ENCODE peak calls at places on chromosomes 4 and X, in six cellular contexts. I is lower lobe of right lung; X is heart left ventricle; E is HepG2; O is CD8-positive, alpha-beta T cell; Y is GM23338. D is an unnamed sample. For H3K4me1 and H3K27me3, the result is how much of the 10 kb centered on the place peaks cover.

GRCh38 chr4:99816611-99817309 is at the start of gene DAPP1:
- ATAC-seq in O (peak), X (no peak), E (no peak), I (peak), Y (no peak), D (peak)

GRCh38 chr4:98430708-98431403 is 169.7 kb downstream of the RAP1GDS1 start:
- ATAC-seq in O (no peak), X (no peak), E (no peak), I (peak), Y (no peak), D (no peak)

GRCh38 chr4:6035786-6036185 is 17.6 kb upstream of the C4orf50 start:
- ATAC-seq in I (no peak), Y (peak), X (no peak), E (no peak), O (no peak), D (no peak)

GRCh38 chr4:20512053-20512810 is 188.0 kb upstream of the PACRGL start:
- ATAC-seq in E (no peak), I (no peak), X (no peak), O (no peak), Y (no peak), D (no peak)

GRCh38 chrX:7852166-7852565 is 9.2 kb downstream of the VCX start:
- ATAC-seq in E (no peak), O (no peak), Y (peak), X (no peak), I (no peak), D (no peak)

GRCh38 chr4:169952236-169953088 is 73.7 kb downstream of the MFAP3L start:
- ATAC-seq in O (no peak), Y (no peak), E (no peak), X (no peak), I (peak), D (no peak)

GRCh38 chr4:182872886-182873285 is 44.3 kb downstream of the DCTD start:
- ATAC-seq in I (no peak), X (no peak), E (no peak), O (no peak), Y (no peak), D (no peak)

GRCh38 chr4:176048631-176049030 is 17.0 kb upstream of the WDR17 start:
- ATAC-seq in I (no peak), E (no peak), X (no peak), Y (no peak), O (no peak), D (no peak)

GRCh38 chrX:133951098-133951497 is 34.3 kb downstream of the GPC3 start:
- ATAC-seq in X (no peak), E (peak), Y (no peak), I (no peak), O (no peak), D (no peak)

GRCh38 chr4:168628251-168628650 is 131.4 kb downstream of the PALLD start:
- ATAC-seq in E (no peak), Y (no peak), I (no peak), X (no peak), O (no peak), D (no peak)

GRCh38 chrX:8832582-8833378 is 31.6 kb upstream of the FAM9A start:
- ATAC-seq in I (no peak), X (no peak), E (no peak), Y (no peak), O (no peak), D (no peak)

GRCh38 chrX:154123241-154124219 is 20.5 kb upstream of the OPN1LW start:
- ATAC-seq in E (peak), Y (no peak), X (peak), I (peak), O (peak), D (no peak)

GRCh38 chrX:123835661-123836371 is 24.0 kb upstream of the XIAP start:
- ATAC-seq in Y (no peak), O (no peak), X (no peak), E (no peak), I (no peak), D (no peak)

GRCh38 chrX:118724775-118725174 is 2.6 kb upstream of the IL13RA1 start:
- ATAC-seq in O (no peak), Y (no peak), X (no peak), E (no peak), I (no peak), D (no peak)

GRCh38 chr4:61583696-61584095 is 383.6 kb downstream of the ADGRL3 start:
- ATAC-seq in X (no peak), I (no peak), E (no peak), Y (no peak), O (no peak), D (no peak)

GRCh38 chr4:185708348-185708747 is 103.6 kb downstream of the SORBS2 start:
- ATAC-seq in O (no peak), E (no peak), I (no peak), Y (no peak), X (no peak), D (peak)

GRCh38 chr4:118950224-118950623 is 61.6 kb downstream of the SYNPO2 start:
- ATAC-seq in O (no peak), E (no peak), X (no peak), Y (peak), I (no peak), D (no peak)

GRCh38 chr4:16264798-16265197 is 38.5 kb upstream of the TAPT1 start:
- ATAC-seq in I (peak), X (peak), E (peak), Y (no peak), O (no peak), D (no peak)

GRCh38 chrX:150450519-150451177 is 87.5 kb downstream of the MAMLD1 start:
- ATAC-seq in X (no peak), E (no peak), O (no peak), I (no peak), Y (no peak), D (no peak)

GRCh38 chr4:15420642-15421041 is 7.2 kb upstream of the C1QTNF7 start:
- ATAC-seq in X (no peak), I (no peak), Y (peak), E (no peak), O (no peak), D (peak)

GRCh38 chrX:152932598-152933175 is 34.8 kb downstream of the ZNF185 start:
- ATAC-seq in I (peak), O (no peak), X (no peak), Y (no peak), E (no peak), D (no peak)

GRCh38 chr4:184416913-184417734 is 57.2 kb downstream of the IRF2 start:
- ATAC-seq in O (peak), I (peak), E (no peak), Y (no peak), X (no peak), D (peak)

GRCh38 chr4:1928356-1929235 is 57.4 kb downstream of the NSD2 start:
- ATAC-seq in Y (no peak), O (peak), X (no peak), I (peak), E (no peak), D (no peak)

GRCh38 chrX:131729295-131729694 is 185.4 kb downstream of the OR13H1 start:
- ATAC-seq in I (peak), O (no peak), E (no peak), Y (no peak), X (no peak), D (peak)

GRCh38 chr4:25002679-25003078 is 28.1 kb downstream of the LGI2 start:
- ATAC-seq in I (no peak), Y (no peak), O (no peak), X (no peak), E (no peak), D (peak)

GRCh38 chrX:103656623-103657022 is 27.8 kb downstream of the TCEAL1 start:
- ATAC-seq in X (no peak), I (no peak), E (no peak), Y (no peak), O (no peak), D (no peak)

GRCh38 chrX:120290107-120290506 is 21.2 kb downstream of the TMEM255A start:
- ATAC-seq in Y (no peak), O (no peak), I (no peak), E (no peak), X (no peak), D (no peak)

GRCh38 chr4:26343041-26343403 is 22.2 kb downstream of the RBPJ start:
- ATAC-seq in Y (no peak), O (no peak), I (no peak), X (no peak), E (no peak), D (no peak)

GRCh38 chr4:10643600-10644425 is 40.8 kb downstream of the CLNK start:
- ATAC-seq in E (no peak), Y (no peak), I (no peak), O (no peak), X (no peak), D (no peak)

GRCh38 chrX:155086202-155086840 is 15.0 kb downstream of the BRCC3 start:
- ATAC-seq in I (no peak), E (peak), O (peak), Y (peak), X (no peak), D (no peak)

GRCh38 chrX:41470706-41471105 is 23.6 kb downstream of the NYX start:
- ATAC-seq in E (no peak), I (no peak), Y (no peak), O (no peak), X (no peak), D (no peak)

GRCh38 chr4:2942037-2942531 is 21.1 kb downstream of the NOP14 start:
- ATAC-seq in X (no peak), E (no peak), Y (peak), O (peak), I (no peak), D (no peak)

GRCh38 chr4:109574443-109574850 is 14.4 kb downstream of the MCUB start:
- ATAC-seq in O (peak), I (peak), E (peak), X (no peak), Y (peak), D (no peak)

GRCh38 chrX:36963852-36964251 is 44.3 kb upstream of the FAM47C start:
- ATAC-seq in O (no peak), E (no peak), I (no peak), X (no peak), Y (no peak), D (no peak)

GRCh38 chrX:36957425-36958328 is 50.5 kb upstream of the FAM47C start:
- ATAC-seq in O (no peak), X (no peak), I (peak), E (no peak), Y (peak), D (peak)

GRCh38 chrX:36963069-36963808 is 44.9 kb upstream of the FAM47C start:
- ATAC-seq in Y (peak), E (no peak), X (no peak), I (peak), O (no peak), D (no peak)

DNA sequence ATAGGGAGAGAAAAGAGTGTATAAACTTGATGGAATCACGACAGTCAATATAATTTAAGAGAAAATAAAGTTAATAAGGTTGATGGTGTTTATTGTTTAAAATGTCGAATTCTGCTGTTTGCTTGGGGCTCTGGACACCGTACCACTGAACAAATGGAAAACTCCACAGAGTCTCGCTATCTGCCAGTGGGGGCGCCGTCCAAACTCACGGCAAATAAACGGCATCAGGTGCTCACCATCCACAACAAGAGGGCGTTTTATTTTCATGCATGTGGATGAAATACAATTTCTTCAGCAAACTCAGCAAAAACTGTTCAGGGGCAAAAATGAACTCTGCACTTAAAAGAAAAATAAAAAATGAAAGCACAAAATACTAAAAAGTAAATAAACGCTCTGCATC is 46.6 kb upstream of the FAM47C start:
- ATAC-seq in X (no peak), I (no peak), Y (no peak), E (peak), O (no peak), D (no peak)
- TF ChIP-seq CTCF in X (no peak), I (no peak), Y (peak), E (peak), O (no peak), D (no peak)

GRCh38 chrX:10045327-10046000 is 78.3 kb downstream of the CLDN34 start:
- ATAC-seq in E (no peak), I (no peak), O (no peak), Y (no peak), X (peak), D (peak)

GRCh38 chrX:10041383-10041782 is 74.2 kb downstream of the CLDN34 start:
- ATAC-seq in O (no peak), X (no peak), Y (peak), I (peak), E (no peak), D (no peak)

GRCh38 chrX:10043386-10043785 is 76.2 kb downstream of the CLDN34 start:
- ATAC-seq in Y (no peak), X (no peak), E (no peak), I (no peak), O (no peak), D (no peak)

GRCh38 chrX:10042055-10042454 is 74.9 kb downstream of the CLDN34 start:
- ATAC-seq in E (no peak), X (no peak), O (no peak), Y (no peak), I (no peak), D (no peak)

GRCh38 chrX:10044021-10044420 is 76.9 kb downstream of the CLDN34 start:
- ATAC-seq in O (no peak), Y (no peak), X (no peak), I (no peak), E (no peak), D (no peak)
- H3K4me1 ChIP-seq in O (under half), Y (under half), X (under half), I (under half), E (under half), D (under half)

GRCh38 chr4:40582413-40582812 is 47.3 kb downstream of the RBM47 start:
- ATAC-seq in E (no peak), Y (no peak), O (no peak), X (no peak), I (no peak), D (no peak)
- H3K27me3 ChIP-seq in E (under half), Y (under half), O (under half), X (under half), I (under half), D (under half)

GRCh38 chrX:30597258-30598012 is 19.9 kb upstream of the TASL start:
- ATAC-seq in O (no peak), I (peak), Y (no peak), X (no peak), E (no peak), D (no peak)

GRCh38 chrX:30590368-30590767 is 12.8 kb upstream of the TASL start:
- ATAC-seq in I (peak), X (no peak), E (no peak), O (no peak), Y (no peak), D (no peak)

GRCh38 chrX:30589146-30589888 is 11.8 kb upstream of the TASL start:
- ATAC-seq in E (no peak), X (no peak), O (no peak), I (no peak), Y (no peak), D (no peak)

GRCh38 chrX:30592846-30593245 is 15.3 kb upstream of the TASL start:
- ATAC-seq in I (peak), O (no peak), X (no peak), E (no peak), Y (no peak), D (no peak)

DNA sequence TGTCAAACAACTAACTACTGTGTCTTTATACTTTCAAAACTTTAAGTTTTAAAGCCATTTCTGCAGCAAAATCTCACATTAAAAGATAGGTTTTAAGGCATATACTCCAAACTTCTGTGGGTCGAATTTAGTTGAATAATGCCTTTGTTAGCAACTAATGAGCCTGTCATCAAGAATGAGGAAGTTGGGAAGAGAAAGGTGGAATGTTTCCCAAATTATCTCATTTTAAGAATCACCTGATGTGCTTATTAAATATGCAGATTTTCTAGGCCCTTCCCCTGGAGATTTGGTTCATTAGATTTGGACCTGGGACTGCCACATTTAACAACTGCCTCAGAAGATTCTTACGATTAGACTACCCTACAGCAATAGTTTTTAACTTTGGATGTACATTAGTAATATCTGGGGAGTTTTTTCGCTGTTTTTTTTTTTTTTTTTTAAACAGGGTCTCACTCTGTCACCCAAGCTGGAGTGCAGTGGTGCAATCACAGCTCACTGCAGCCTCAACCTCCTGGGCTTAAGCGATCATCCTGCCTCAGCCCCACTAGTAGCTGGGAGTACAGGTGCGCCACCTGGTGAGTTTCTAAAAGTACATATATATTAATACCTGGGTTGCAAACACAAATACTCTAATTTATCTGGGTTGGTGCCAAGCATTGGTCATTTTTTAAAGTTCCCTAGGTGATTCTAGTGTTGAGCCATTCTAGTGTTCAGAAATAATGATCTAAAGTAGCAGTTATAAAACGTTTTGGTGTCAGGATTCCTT is 16.1 kb upstream of the TASL start:
- ATAC-seq in I (peak), Y (no peak), X (no peak), E (peak), O (no peak), D (no peak)
- TF ChIP-seq CTCF in I (no peak), Y (peak), X (no peak), E (peak), O (no peak), D (no peak)

DNA sequence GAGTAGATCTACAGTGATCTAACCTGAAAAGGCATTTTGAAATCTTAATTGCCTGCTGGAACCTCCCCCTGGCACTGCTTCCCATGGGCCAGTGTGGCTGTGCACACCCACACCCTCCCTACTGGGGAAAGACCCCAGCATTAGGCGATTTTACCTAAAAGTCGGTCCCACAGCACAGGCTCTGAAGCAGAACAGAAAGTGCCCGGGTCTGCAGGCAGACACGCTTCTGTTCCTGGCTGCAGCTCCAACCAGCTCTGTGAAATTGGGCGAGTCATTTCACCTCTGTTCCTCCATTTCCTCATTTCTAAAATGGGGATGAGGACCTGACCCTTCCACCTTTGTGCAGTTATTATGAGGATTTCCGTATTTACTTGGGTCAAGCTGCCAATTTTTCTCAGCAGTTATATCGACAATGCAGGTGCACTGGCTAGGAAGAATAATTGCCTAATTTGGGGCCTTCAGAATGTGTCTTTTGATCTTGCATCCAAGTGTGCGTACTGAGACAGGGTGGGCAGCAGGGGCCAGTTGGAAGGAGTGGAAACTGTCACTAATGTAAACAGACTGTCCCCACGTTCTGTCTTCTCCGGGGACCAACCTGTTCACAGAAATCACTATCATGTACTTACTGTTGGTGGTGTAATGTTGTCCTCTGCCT is 7.1 kb downstream of the KLF3 start:
- ATAC-seq in I (peak), O (no peak), E (no peak), X (no peak), Y (no peak), D (no peak)
- H3K4me1 ChIP-seq in I (half or more), O (half or more), E (half or more), X (half or more), Y (half or more), D (under half)

DNA sequence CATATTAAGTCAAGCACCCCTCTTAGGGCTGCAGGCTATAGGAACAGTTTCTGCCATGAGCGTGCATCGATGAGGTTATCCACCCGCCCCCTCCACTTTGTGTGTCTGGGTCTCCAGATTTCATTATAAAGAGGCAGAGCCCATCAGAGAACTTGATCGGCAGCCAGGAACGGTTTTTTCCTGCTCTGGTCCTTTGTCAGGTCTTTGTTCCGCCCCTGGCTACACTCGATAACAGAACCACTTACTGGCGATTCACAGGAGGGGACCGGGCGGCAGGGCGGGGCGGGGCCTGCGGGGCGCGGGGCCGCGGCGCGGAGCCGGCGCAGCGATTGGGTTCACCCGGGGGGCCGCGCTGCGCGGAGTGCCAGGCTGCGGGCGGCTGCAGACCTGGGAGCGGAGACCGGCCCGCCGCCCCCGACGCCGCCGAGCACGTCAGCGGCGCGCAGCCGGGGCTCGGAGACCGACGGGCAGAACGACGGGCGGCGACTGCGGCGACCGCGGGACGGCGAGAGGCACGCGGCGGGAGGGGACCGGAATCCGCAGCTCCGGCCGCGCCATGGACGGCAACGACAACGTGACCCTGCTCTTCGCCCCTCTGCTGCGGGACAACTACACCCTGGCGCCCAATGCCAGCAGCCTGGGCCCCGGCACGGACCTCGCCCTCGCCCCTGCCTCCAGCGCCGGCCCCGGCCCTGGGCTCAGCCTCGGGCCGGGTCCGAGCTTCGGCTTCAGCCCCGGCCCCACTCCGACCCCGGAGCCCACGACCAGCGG is at the start of gene SLC10A4:
- ATAC-seq in X (no peak), E (peak), Y (peak), O (peak), I (peak), D (peak)
- H3K27me3 ChIP-seq in X (under half), E (under half), Y (half or more), O (under half), I (half or more), D (half or more)

GRCh38 chr4:763191-763810 is 57.7 kb downstream of the PCGF3 start:
- ATAC-seq in X (peak), Y (no peak), O (no peak), I (no peak), E (no peak), D (no peak)

GRCh38 chr4:761086-761485 is 55.5 kb downstream of the PCGF3 start:
- ATAC-seq in I (no peak), Y (no peak), E (no peak), O (no peak), X (no peak), D (no peak)

GRCh38 chr4:763922-764321 is 58.3 kb downstream of the PCGF3 start:
- ATAC-seq in I (peak), X (peak), O (peak), Y (no peak), E (peak), D (no peak)

GRCh38 chr4:761739-762138 is 56.1 kb downstream of the PCGF3 start:
- ATAC-seq in I (no peak), E (no peak), Y (no peak), X (no peak), O (no peak), D (no peak)

GRCh38 chr4:762211-763190 is 56.9 kb downstream of the PCGF3 start:
- ATAC-seq in O (no peak), E (peak), Y (peak), X (no peak), I (no peak), D (no peak)
- TF ChIP-seq CTCF in O (no peak), E (peak), Y (peak), X (no peak), I (no peak), D (no peak)

D was measured in gastroesophageal sphincter.